ENCODE peak calls at places on chromosomes 7 and 10, in four cellular contexts. One of them, this sample, is unnamed.

GRCh38 chr7:7323352-7323751 is 141.0 kb downstream of the C1GALT1 start:
- DNase-seq in endothelial cell: no peak
- DNase-seq in neural crest cell: no peak
- DNase-seq in fibroblast of mammary gland: no peak
- DNase-seq in this sample: no peak

GRCh38 chr10:120570418-120570817 is 113.4 kb downstream of the PLPP4 start:
- DNase-seq in endothelial cell: no peak
- DNase-seq in neural crest cell: no peak
- DNase-seq in fibroblast of mammary gland: no peak
- DNase-seq in this sample: no peak

GRCh38 chr10:100370976-100371706 is 24.1 kb downstream of the SCD start:
- DNase-seq in endothelial cell: peak; percentile 63
- DNase-seq in neural crest cell: peak; percentile 69
- DNase-seq in fibroblast of mammary gland: peak; percentile 90
- DNase-seq in this sample: peak; percentile 92

GRCh38 chr7:148814938-148815559 is 69.0 kb downstream of the EZH2 start:
- DNase-seq in endothelial cell: no peak
- DNase-seq in neural crest cell: no peak
- DNase-seq in fibroblast of mammary gland: no peak
- DNase-seq in this sample: no peak

GRCh38 chr10:120253131-120253530 is 203.9 kb upstream of the PLPP4 start:
- DNase-seq in endothelial cell: no peak
- DNase-seq in neural crest cell: no peak
- DNase-seq in fibroblast of mammary gland: no peak
- DNase-seq in this sample: no peak

GRCh38 chr7:108735814-108736213 is 166.1 kb downstream of the DNAJB9 start:
- DNase-seq in endothelial cell: no peak
- DNase-seq in neural crest cell: no peak
- DNase-seq in fibroblast of mammary gland: no peak
- DNase-seq in this sample: no peak

GRCh38 chr7:75599244-75599771 is 107.2 kb downstream of the SPDYE5 start:
- DNase-seq in endothelial cell: peak; percentile 19
- DNase-seq in neural crest cell: peak; percentile 58
- DNase-seq in fibroblast of mammary gland: no peak
- DNase-seq in this sample: no peak

GRCh38 chr10:132677905-132678298 is 108.0 kb downstream of the NKX6-2 start:
- DNase-seq in endothelial cell: no peak
- DNase-seq in neural crest cell: no peak
- DNase-seq in fibroblast of mammary gland: no peak
- DNase-seq in this sample: no peak

GRCh38 chr7:138924551-138925225 is 56.5 kb downstream of the KIAA1549 start:
- DNase-seq in endothelial cell: no peak
- DNase-seq in neural crest cell: no peak
- DNase-seq in fibroblast of mammary gland: no peak
- DNase-seq in this sample: peak; percentile 22

GRCh38 chr10:126536148-126536547 is 134.3 kb downstream of the C10orf90 start:
- DNase-seq in endothelial cell: peak; percentile 7
- DNase-seq in neural crest cell: no peak
- DNase-seq in fibroblast of mammary gland: peak; percentile 34
- DNase-seq in this sample: peak; percentile 25

GRCh38 chr7:84700563-84701370 is 486.1 kb downstream of the SEMA3D start:
- DNase-seq in endothelial cell: no peak
- DNase-seq in neural crest cell: no peak
- DNase-seq in fibroblast of mammary gland: peak; percentile 13
- DNase-seq in this sample: no peak

GRCh38 chr7:34675749-34676374 is 17.8 kb downstream of the NPSR1 start:
- DNase-seq in endothelial cell: peak; percentile 42
- DNase-seq in neural crest cell: no peak
- DNase-seq in fibroblast of mammary gland: peak; percentile 3
- DNase-seq in this sample: peak; percentile 2

GRCh38 chr10:72186633-72187330 is 29.0 kb upstream of the ANAPC16 start:
- DNase-seq in endothelial cell: no peak
- DNase-seq in neural crest cell: no peak
- DNase-seq in fibroblast of mammary gland: peak; percentile 66
- DNase-seq in this sample: peak; percentile 84

GRCh38 chr10:99975942-99976809 is 33.6 kb downstream of the DNMBP start:
- DNase-seq in endothelial cell: no peak
- DNase-seq in neural crest cell: no peak
- DNase-seq in fibroblast of mammary gland: peak; percentile 88
- DNase-seq in this sample: peak; percentile 92

GRCh38 chr7:102255501-102255900 is 31.2 kb upstream of the SH2B2 start:
- DNase-seq in endothelial cell: no peak
- DNase-seq in neural crest cell: no peak
- DNase-seq in fibroblast of mammary gland: no peak
- DNase-seq in this sample: no peak

GRCh38 chr10:69479241-69479730 is 28.0 kb downstream of the TSPAN15 start:
- DNase-seq in endothelial cell: peak; percentile 43
- DNase-seq in neural crest cell: no peak
- DNase-seq in fibroblast of mammary gland: no peak
- DNase-seq in this sample: no peak

GRCh38 chr10:60731134-60731883 is 47.0 kb upstream of the CDK1 start:
- DNase-seq in endothelial cell: no peak
- DNase-seq in neural crest cell: no peak
- DNase-seq in fibroblast of mammary gland: no peak
- DNase-seq in this sample: no peak

GRCh38 chr7:30469303-30469702 is 9.3 kb downstream of the NOD1 start:
- DNase-seq in endothelial cell: peak; percentile 56
- DNase-seq in neural crest cell: no peak
- DNase-seq in fibroblast of mammary gland: peak; percentile 100
- DNase-seq in this sample: peak; percentile 100

GRCh38 chr10:12547301-12547771 is 198.0 kb downstream of the CAMK1D start:
- DNase-seq in endothelial cell: no peak
- DNase-seq in neural crest cell: no peak
- DNase-seq in fibroblast of mammary gland: no peak
- DNase-seq in this sample: no peak

GRCh38 chr7:100189061-100189460 is 11.3 kb downstream of the STAG3 start:
- DNase-seq in endothelial cell: no peak
- DNase-seq in neural crest cell: no peak
- DNase-seq in fibroblast of mammary gland: no peak
- DNase-seq in this sample: no peak

GRCh38 chr10:92052088-92052487 is 128.5 kb downstream of the BTAF1 start:
- DNase-seq in endothelial cell: no peak
- DNase-seq in neural crest cell: no peak
- DNase-seq in fibroblast of mammary gland: no peak
- DNase-seq in this sample: no peak

GRCh38 chr10:59865101-59865500 is 41.3 kb downstream of the CCDC6 start:
- DNase-seq in endothelial cell: no peak
- DNase-seq in neural crest cell: no peak
- DNase-seq in fibroblast of mammary gland: peak; percentile 43
- DNase-seq in this sample: peak; percentile 56

GRCh38 chr10:60298408-60299389 is 91.0 kb downstream of the ANK3 start:
- DNase-seq in endothelial cell: no peak
- DNase-seq in neural crest cell: no peak
- DNase-seq in fibroblast of mammary gland: no peak
- DNase-seq in this sample: no peak

GRCh38 chr7:116786791-116787443 is 75.5 kb upstream of the CAPZA2 start:
- DNase-seq in endothelial cell: peak; percentile 18
- DNase-seq in neural crest cell: no peak
- DNase-seq in fibroblast of mammary gland: peak; percentile 63
- DNase-seq in this sample: peak; percentile 47
- TF ChIP-seq CTCF in endothelial cell: no peak
- TF ChIP-seq CTCF in neural crest cell: no peak
- TF ChIP-seq CTCF in fibroblast of mammary gland: peak; percentile 39
- TF ChIP-seq CTCF in this sample: peak; percentile 38

GRCh38 chr10:75281980-75282379 is 46.2 kb upstream of the COMTD1 start:
- DNase-seq in endothelial cell: no peak
- DNase-seq in neural crest cell: no peak
- DNase-seq in fibroblast of mammary gland: no peak
- DNase-seq in this sample: no peak

GRCh38 chr10:75272896-75273295 is 37.1 kb upstream of the COMTD1 start:
- DNase-seq in endothelial cell: no peak
- DNase-seq in neural crest cell: no peak
- DNase-seq in fibroblast of mammary gland: no peak
- DNase-seq in this sample: no peak

GRCh38 chr10:75276029-75276872 is 40.5 kb upstream of the COMTD1 start:
- DNase-seq in endothelial cell: no peak
- DNase-seq in neural crest cell: no peak
- DNase-seq in fibroblast of mammary gland: no peak
- DNase-seq in this sample: no peak
- TF ChIP-seq CTCF in endothelial cell: no peak
- TF ChIP-seq CTCF in neural crest cell: no peak
- TF ChIP-seq CTCF in fibroblast of mammary gland: no peak
- TF ChIP-seq CTCF in this sample: no peak

GRCh38 chr10:118340486-118340885 is 1.6 kb downstream of the FAM204A start:
- DNase-seq in endothelial cell: peak; percentile 4
- DNase-seq in neural crest cell: no peak
- DNase-seq in fibroblast of mammary gland: no peak
- DNase-seq in this sample: no peak

GRCh38 chr10:118343115-118343514 is 991 bp upstream of the FAM204A start:
- DNase-seq in endothelial cell: no peak
- DNase-seq in neural crest cell: no peak
- DNase-seq in fibroblast of mammary gland: peak; percentile 69
- DNase-seq in this sample: peak; percentile 20

GRCh38 chr10:118342638-118343020 is 505 bp upstream of the FAM204A start:
- DNase-seq in endothelial cell: no peak
- DNase-seq in neural crest cell: no peak
- DNase-seq in fibroblast of mammary gland: no peak
- DNase-seq in this sample: no peak

GRCh38 chr10:118343549-118343948 is 1.4 kb upstream of the FAM204A start:
- DNase-seq in endothelial cell: no peak
- DNase-seq in neural crest cell: no peak
- DNase-seq in fibroblast of mammary gland: no peak
- DNase-seq in this sample: no peak

GRCh38 chr10:118341678-118342637 is at the start of gene FAM204A:
- DNase-seq in endothelial cell: peak; percentile 92
- DNase-seq in neural crest cell: peak; percentile 86
- DNase-seq in fibroblast of mammary gland: peak; percentile 93
- DNase-seq in this sample: peak; percentile 93
- TF ChIP-seq CTCF in endothelial cell: no peak
- TF ChIP-seq CTCF in neural crest cell: no peak
- TF ChIP-seq CTCF in fibroblast of mammary gland: no peak
- TF ChIP-seq CTCF in this sample: no peak

DNA sequence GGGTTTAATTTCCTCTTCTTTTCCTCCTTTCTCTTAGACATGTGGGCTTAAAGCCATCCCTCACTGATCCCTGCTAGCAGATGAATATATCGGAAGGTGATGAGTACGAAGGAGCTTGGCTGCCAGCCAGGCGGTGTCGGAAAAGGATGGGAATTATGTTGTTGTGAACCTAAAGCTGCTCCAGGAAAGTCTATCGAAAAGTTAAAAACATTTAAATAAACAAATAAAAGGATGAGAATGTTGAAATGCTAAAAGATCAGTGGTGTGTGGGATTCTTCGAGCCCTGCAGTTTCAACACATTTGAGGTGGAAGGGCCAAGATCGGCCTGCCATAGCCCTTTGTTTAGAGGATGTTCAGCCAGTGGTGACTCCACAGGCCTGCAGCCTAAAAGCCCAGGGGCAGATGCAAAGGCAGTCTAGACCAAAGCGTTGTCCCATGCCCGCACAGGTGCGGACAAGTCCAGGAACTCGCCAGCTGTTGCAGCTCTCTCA is 107.9 kb downstream of the JCAD start:
- DNase-seq in endothelial cell: no peak
- DNase-seq in neural crest cell: no peak
- DNase-seq in fibroblast of mammary gland: peak; percentile 95
- DNase-seq in this sample: peak; percentile 56
- TF ChIP-seq CTCF in endothelial cell: no peak
- TF ChIP-seq CTCF in neural crest cell: no peak
- TF ChIP-seq CTCF in fibroblast of mammary gland: no peak
- TF ChIP-seq CTCF in this sample: no peak

GRCh38 chr10:117543245-117543998 is 876 bp downstream of the EMX2 start:
- DNase-seq in endothelial cell: peak; percentile 60
- DNase-seq in neural crest cell: no peak
- DNase-seq in fibroblast of mammary gland: no peak
- DNase-seq in this sample: no peak
- TF ChIP-seq CTCF in endothelial cell: no peak
- TF ChIP-seq CTCF in neural crest cell: peak; percentile 49
- TF ChIP-seq CTCF in fibroblast of mammary gland: no peak
- TF ChIP-seq CTCF in this sample: no peak

This sample was measured in fibroblast of the aortic adventitia.